ENCODE peak calls at places on chromosomes 7 and 10, in seven cellular contexts. T, Z, O, U, F, E and N are unnamed samples.

GRCh38 chr10:127524869-127525268 is 24.2 kb upstream of the NPS start:
- DNase-seq in F (no peak), E (no peak), O (no peak), Z (no peak), U (no peak), T (no peak), N (no peak)

GRCh38 chr10:88642991-88643390 is 21.3 kb upstream of the LIPF start:
- DNase-seq in F (no peak), Z (no peak), U (no peak), T (no peak), E (no peak), O (peak; percentile 60), N (no peak)

GRCh38 chr7:5831196-5831595 is 49.4 kb upstream of the OCM start:
- DNase-seq in T (no peak), U (no peak), E (peak; percentile 37), F (no peak), O (peak; percentile 5), Z (no peak), N (no peak)

GRCh38 chr10:77408259-77408658 is 229.3 kb downstream of the KCNMA1 start:
- DNase-seq in T (no peak), O (no peak), E (no peak), U (no peak), Z (no peak), F (no peak), N (no peak)

GRCh38 chr7:11328309-11328708 is 354.6 kb downstream of the PHF14 start:
- DNase-seq in Z (no peak), T (no peak), E (no peak), U (no peak), O (no peak), F (no peak), N (no peak)

GRCh38 chr10:74891048-74891447 is 64.6 kb downstream of the KAT6B start:
- DNase-seq in F (no peak), Z (no peak), T (no peak), O (no peak), U (no peak), E (no peak), N (no peak)

GRCh38 chr10:18229839-18230238 is 89.6 kb downstream of the CACNB2 start:
- DNase-seq in Z (no peak), U (no peak), T (no peak), F (no peak), O (peak; percentile 68), E (no peak), N (no peak)

GRCh38 chr7:867406-868188 is 8.8 kb upstream of the GET4 start:
- DNase-seq in E (peak; percentile 36), O (peak; percentile 54), Z (peak; percentile 88), T (peak; percentile 73), F (no peak), U (no peak), N (peak; percentile 88)

GRCh38 chr10:104054430-104054829 is 31.2 kb downstream of the COL17A1 start:
- DNase-seq in U (no peak), O (peak; percentile 77), F (no peak), Z (no peak), E (no peak), T (no peak), N (no peak)

GRCh38 chr10:88194041-88194887 is 330.8 kb downstream of the PTEN start:
- DNase-seq in U (no peak), E (no peak), T (no peak), O (peak; percentile 31), F (peak; percentile 27), Z (no peak), N (no peak)

GRCh38 chr7:64999165-65000004 is 7.1 kb downstream of the ERV3-1 start:
- DNase-seq in Z (no peak), U (no peak), F (no peak), E (no peak), O (peak; percentile 53), T (no peak), N (no peak)

GRCh38 chr10:99370993-99371392 is 41.8 kb downstream of the CNNM1 start:
- DNase-seq in F (no peak), Z (no peak), O (peak; percentile 23), T (no peak), U (no peak), E (no peak), N (no peak)

GRCh38 chr7:6026011-6026819 is 5.0 kb upstream of the ANKRD61 start:
- DNase-seq in T (peak; percentile 83), Z (peak; percentile 80), O (peak; percentile 20), E (no peak), F (peak; percentile 80), U (no peak), N (peak; percentile 89)

GRCh38 chr7:18109762-18110161 is 82.1 kb upstream of the PRPS1L1 start:
- DNase-seq in Z (no peak), U (no peak), T (no peak), E (no peak), O (peak; percentile 55), F (no peak), N (no peak)

GRCh38 chr10:110863361-110863760 is 8.4 kb upstream of the PDCD4 start:
- DNase-seq in F (no peak), O (no peak), U (no peak), Z (no peak), T (no peak), E (no peak), N (no peak)
- TF ChIP-seq POLR2A in F (no peak), O (no peak), U (no peak), Z (no peak), T (no peak), E (no peak), N (no peak)

GRCh38 chr7:45203947-45204445 is 46.4 kb downstream of the RAMP3 start:
- DNase-seq in U (no peak), O (peak; percentile 51), T (no peak), F (no peak), E (no peak), Z (no peak), N (no peak)
- H3K4me3 ChIP-seq in U (peak overlapping the region; percentile 15), O (no peak overlapping the region), T (no peak overlapping the region), F (peak overlapping the region; percentile 18), E (no peak overlapping the region), Z (no peak overlapping the region), N (peak overlapping the region; percentile 15)

DNA sequence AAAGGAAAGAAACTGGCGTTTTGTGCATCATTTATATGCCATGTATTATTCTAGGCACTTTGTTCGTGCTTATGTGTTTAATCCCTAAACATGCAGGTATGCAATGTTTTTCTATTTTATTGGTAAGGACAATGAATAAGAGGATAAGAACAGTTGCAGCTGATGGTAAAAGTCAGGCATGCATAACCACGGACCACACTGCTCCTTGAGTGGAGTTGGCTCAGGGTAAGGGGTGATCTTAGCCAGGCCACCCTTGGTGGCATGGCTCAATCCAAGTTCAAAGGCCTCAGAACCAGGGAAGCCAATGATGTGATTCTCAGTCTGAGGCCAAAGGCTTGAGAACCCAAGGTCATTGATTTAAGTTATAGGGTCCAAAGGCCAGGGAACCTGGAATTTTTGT is 1068.1 kb downstream of the NRG3 start:
- DNase-seq in Z (no peak), T (no peak), E (no peak), O (no peak), F (no peak), U (no peak), N (no peak)
- H3K4me1 ChIP-seq in Z (no peaks in the 10 kb centered on the region), T (no peaks in the 10 kb centered on the region), E (peaks cover 9% of the 10 kb centered on the region), O (no peaks in the 10 kb centered on the region), F (no peaks in the 10 kb centered on the region), U (no peaks in the 10 kb centered on the region), N (no peaks in the 10 kb centered on the region)

DNA sequence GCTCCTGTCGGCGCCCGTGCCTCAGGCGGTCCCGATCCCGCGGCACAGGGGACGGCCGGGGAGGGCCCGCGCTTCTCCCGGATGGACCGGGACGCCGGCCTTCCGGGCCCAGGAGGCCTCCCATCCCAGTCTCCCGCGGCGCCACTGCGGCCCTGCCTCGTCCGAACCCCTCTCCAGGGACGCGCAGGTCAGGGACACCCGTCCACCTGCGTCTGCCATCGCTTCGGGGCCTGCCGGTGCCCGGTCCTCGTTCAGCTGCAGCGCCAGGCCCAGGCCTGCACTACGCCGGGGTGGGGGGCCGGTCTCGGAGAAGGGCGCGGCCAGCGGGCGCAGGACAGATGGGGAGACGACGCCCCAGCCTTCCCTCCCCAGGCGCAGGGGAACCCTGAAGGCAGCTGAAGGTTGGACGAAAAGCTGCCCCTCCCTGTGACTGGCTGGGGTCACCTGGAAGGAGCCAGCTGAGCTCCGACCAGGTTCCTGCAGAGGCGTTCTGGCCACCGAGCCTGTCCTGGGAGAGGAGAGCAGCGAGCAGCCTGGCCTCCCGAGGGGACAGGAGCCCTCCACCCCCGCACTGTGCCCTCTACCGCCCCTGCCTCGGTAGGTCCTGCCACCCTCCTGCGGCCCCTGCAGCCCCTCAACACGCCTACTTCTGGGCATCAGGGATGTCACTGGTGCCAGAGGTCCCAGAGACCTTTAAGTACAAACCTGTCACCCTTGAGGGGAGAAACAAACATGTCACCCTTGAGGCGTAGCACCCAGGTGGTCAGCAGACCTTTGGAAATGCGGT is 84.3 kb downstream of the LANCL2 start:
- DNase-seq in O (no peak), T (no peak), F (no peak), Z (no peak), E (no peak), U (no peak), N (no peak)
- TF ChIP-seq POLR2A in O (no peak), T (no peak), F (no peak), Z (no peak), E (no peak), U (no peak), N (no peak)